ENCODE peak calls at places on chromosomes 4 and X, in five cellular contexts. One of them, this sample, is unnamed.

GRCh38 chrX:3659761-3660160 is 53.7 kb downstream of the PRKX start:
- DNase-seq in stomach: no peak
- DNase-seq in activated CD8-positive, alpha-beta memory T cell treated with anti-CD3 and anti-CD28 coated beads for 48 hours: no peak
- DNase-seq in effector memory CD8-positive, alpha-beta T cell: no peak
- DNase-seq in posterior vena cava: no peak
- DNase-seq in this sample: no peak

GRCh38 chr4:134470544-134470943 is 269.0 kb upstream of the PABPC4L start:
- DNase-seq in stomach: peak
- DNase-seq in activated CD8-positive, alpha-beta memory T cell treated with anti-CD3 and anti-CD28 coated beads for 48 hours: no peak
- DNase-seq in effector memory CD8-positive, alpha-beta T cell: no peak
- DNase-seq in posterior vena cava: no peak
- DNase-seq in this sample: peak

GRCh38 chr4:187480146-187481145 is 515.1 kb upstream of the ZFP42 start:
- DNase-seq in stomach: no peak
- DNase-seq in activated CD8-positive, alpha-beta memory T cell treated with anti-CD3 and anti-CD28 coated beads for 48 hours: no peak
- DNase-seq in effector memory CD8-positive, alpha-beta T cell: no peak
- DNase-seq in posterior vena cava: no peak
- DNase-seq in this sample: no peak

GRCh38 chr4:26412381-26413372 is 77.6 kb downstream of the CCKAR start:
- DNase-seq in stomach: peak
- DNase-seq in activated CD8-positive, alpha-beta memory T cell treated with anti-CD3 and anti-CD28 coated beads for 48 hours: no peak
- DNase-seq in effector memory CD8-positive, alpha-beta T cell: no peak
- DNase-seq in posterior vena cava: no peak
- DNase-seq in this sample: peak

GRCh38 chrX:9148626-9149385 is 114.9 kb upstream of the FAM9B start:
- DNase-seq in stomach: no peak
- DNase-seq in activated CD8-positive, alpha-beta memory T cell treated with anti-CD3 and anti-CD28 coated beads for 48 hours: no peak
- DNase-seq in effector memory CD8-positive, alpha-beta T cell: no peak
- DNase-seq in posterior vena cava: no peak
- DNase-seq in this sample: peak

GRCh38 chr4:23728393-23728792 is 161.5 kb downstream of the PPARGC1A start:
- DNase-seq in stomach: no peak
- DNase-seq in activated CD8-positive, alpha-beta memory T cell treated with anti-CD3 and anti-CD28 coated beads for 48 hours: no peak
- DNase-seq in effector memory CD8-positive, alpha-beta T cell: no peak
- DNase-seq in posterior vena cava: no peak
- DNase-seq in this sample: no peak

GRCh38 chr4:60657041-60657440 is 543.1 kb upstream of the ADGRL3 start:
- DNase-seq in stomach: no peak
- DNase-seq in activated CD8-positive, alpha-beta memory T cell treated with anti-CD3 and anti-CD28 coated beads for 48 hours: no peak
- DNase-seq in effector memory CD8-positive, alpha-beta T cell: no peak
- DNase-seq in posterior vena cava: no peak
- DNase-seq in this sample: no peak

GRCh38 chr4:108833041-108833440 is 70.2 kb upstream of the ETNPPL start:
- DNase-seq in stomach: no peak
- DNase-seq in activated CD8-positive, alpha-beta memory T cell treated with anti-CD3 and anti-CD28 coated beads for 48 hours: no peak
- DNase-seq in effector memory CD8-positive, alpha-beta T cell: no peak
- DNase-seq in posterior vena cava: no peak
- DNase-seq in this sample: no peak

GRCh38 chr4:31370866-31371465 is 650.8 kb downstream of the PCDH7 start:
- DNase-seq in stomach: no peak
- DNase-seq in activated CD8-positive, alpha-beta memory T cell treated with anti-CD3 and anti-CD28 coated beads for 48 hours: no peak
- DNase-seq in effector memory CD8-positive, alpha-beta T cell: no peak
- DNase-seq in posterior vena cava: no peak
- DNase-seq in this sample: no peak

This sample was measured in thyroid gland.